ENCODE peak calls at places on chromosome 4, in four cellular contexts. H is IMR-90, D is H1, E is mesenchymal stem cell. V is an unnamed sample.

GRCh38 chr4:106670911-106671310 is 302.3 kb upstream of the GIMD1 start:
- DNase-seq in D (no peak), E (peak), H (no peak), V (no peak)

GRCh38 chr4:166546009-166546408 is 673.0 kb downstream of the TLL1 start:
- DNase-seq in H (no peak), D (no peak), E (no peak), V (no peak)

GRCh38 chr4:147628415-147628814 is 11.2 kb downstream of the TMEM184C start:
- DNase-seq in H (no peak), D (no peak), E (no peak), V (no peak)

GRCh38 chr4:12499693-12500092 is 984.4 kb downstream of the RAB28 start:
- DNase-seq in E (no peak), H (no peak), D (no peak), V (no peak)

GRCh38 chr4:71267244-71267643 is 71.6 kb upstream of the SLC4A4 start:
- DNase-seq in H (peak), D (no peak), E (peak), V (no peak)

GRCh38 chr4:102869569-102870227 is 906 bp downstream of the CISD2 start:
- DNase-seq in D (no peak), H (peak), E (no peak), V (no peak)

GRCh38 chr4:180059216-180059881 is 2183.9 kb upstream of the TENM3 start:
- DNase-seq in D (no peak), E (peak), H (no peak), V (peak)

GRCh38 chr4:119627267-119628190 is 1.1 kb downstream of the PDE5A start:
- DNase-seq in H (peak), D (peak), E (peak), V (peak)

GRCh38 chr4:55397521-55398321 is 2.0 kb downstream of the TMEM165 start:
- DNase-seq in H (peak), E (peak), D (no peak), V (no peak)

GRCh38 chr4:111037591-111037990 is 414.7 kb upstream of the PITX2 start:
- DNase-seq in H (no peak), E (no peak), D (no peak), V (no peak)
- H4K91ac ChIP-seq in H (no peak), E (no peak), D (no peak), V (no peak)

DNA sequence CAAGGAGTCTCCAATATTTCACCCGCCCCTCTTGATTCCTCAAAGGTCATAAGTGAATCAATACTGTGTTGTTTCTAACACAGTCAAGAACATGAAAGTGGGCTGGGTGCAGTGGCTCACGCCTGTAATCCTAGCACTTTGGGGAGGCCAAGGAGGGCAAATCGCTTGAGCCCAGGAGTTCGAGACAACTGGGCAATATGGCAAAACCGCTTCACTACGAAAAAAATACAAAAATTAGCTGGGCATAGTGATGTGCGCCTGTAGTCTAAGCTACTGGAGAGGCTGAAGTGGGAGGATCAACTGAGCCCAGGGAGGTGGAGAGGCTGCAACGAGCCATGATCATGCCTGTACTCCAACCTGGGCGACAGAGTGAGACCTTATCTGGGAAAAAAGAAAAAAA is 3.4 kb downstream of the ACSL1 start:
- DNase-seq in D (no peak), E (no peak), H (no peak), V (no peak)
- H3K4me3 ChIP-seq in D (no peak), E (no peak), H (no peak), V (no peak)

GRCh38 chr4:16027626-16028025 is 56.2 kb downstream of the PROM1 start:
- DNase-seq in E (no peak), D (no peak), H (peak), V (no peak)
- H3K4ac ChIP-seq in E (no peak), D (no peak), H (no peak), V (no peak)

GRCh38 chr4:151015458-151016344 is 617 bp upstream of the LRBA start:
- DNase-seq in D (peak), E (peak), H (peak), V (peak)
- H4K91ac ChIP-seq in D (peak), E (peak), H (peak), V (no peak)